ENCODE peak calls at places on chromosomes 3 and 15, in six cellular contexts. R, S, J, D, U and H are unnamed samples.

GRCh38 chr3:59609967-59610366 is 560.1 kb upstream of the CFAP20DC start:
- DNase-seq in R (no peak), S (no peak), J (no peak), D (no peak), U (peak; percentile 59), H (no peak)

GRCh38 chr3:74663178-74663577 is 48.7 kb upstream of the CNTN3 start:
- DNase-seq in R (no peak), S (no peak), J (no peak), D (no peak), U (no peak), H (no peak)

GRCh38 chr3:31810991-31811433 is 170.1 kb downstream of the OSBPL10 start:
- DNase-seq in R (no peak), S (no peak), J (no peak), D (no peak), U (no peak), H (no peak)

GRCh38 chr3:178310833-178311380 is 225.3 kb upstream of the KCNMB2 start:
- DNase-seq in R (no peak), S (no peak), J (no peak), D (no peak), U (no peak), H (no peak)

GRCh38 chr3:115624898-115625297 is 1.6 kb downstream of the GAP43 start:
- DNase-seq in R (no peak), S (no peak), J (no peak), D (no peak), U (peak; percentile 19), H (no peak)

GRCh38 chr3:46416134-46417119 is 9.4 kb downstream of the CCRL2 start:
- DNase-seq in R (no peak), S (no peak), J (no peak), D (no peak), U (no peak), H (peak; percentile 94)

GRCh38 chr3:38519000-38519399 is 22.9 kb downstream of the EXOG start:
- DNase-seq in R (no peak), S (no peak), J (no peak), D (no peak), U (no peak), H (no peak)

GRCh38 chr15:66115568-66116206 is 137.9 kb downstream of the MEGF11 start:
- DNase-seq in R (no peak), S (no peak), J (no peak), D (no peak), U (no peak), H (peak; percentile 42)

GRCh38 chr15:100171411-100171810 is 170.4 kb downstream of the ADAMTS17 start:
- DNase-seq in R (no peak), S (no peak), J (no peak), D (no peak), U (no peak), H (no peak)

GRCh38 chr15:88745696-88746095 is 57.5 kb upstream of the ACAN start:
- DNase-seq in R (no peak), S (no peak), J (no peak), D (no peak), U (no peak), H (no peak)

GRCh38 chr15:34055868-34056595 is 17.0 kb upstream of the AVEN start:
- DNase-seq in R (no peak), S (no peak), J (no peak), D (no peak), U (no peak), H (no peak)